ENCODE peak calls at places on chromosomes 11 and 22, in eight cellular contexts. One of them, this sample, is unnamed.

GRCh38 chr11:67275606-67276409 is 9.5 kb downstream of the GRK2 start:
- DNase-seq in GM06990: no peak
- DNase-seq in neural progenitor cell: no peak
- DNase-seq in CD14-positive monocyte: peak; percentile 45
- DNase-seq in fibroblast of villous mesenchyme: no peak
- DNase-seq in nephron progenitor cell: peak; percentile 3
- DNase-seq in prostate gland: no peak
- DNase-seq in RWPE1: no peak
- DNase-seq in this sample: no peak

GRCh38 chr11:85974126-85974525 is 94.8 kb downstream of the PICALM start:
- DNase-seq in neural progenitor cell: no peak
- DNase-seq in RWPE1: no peak
- DNase-seq in fibroblast of villous mesenchyme: peak; percentile 57
- DNase-seq in GM06990: no peak
- DNase-seq in prostate gland: no peak
- DNase-seq in nephron progenitor cell: no peak
- DNase-seq in CD14-positive monocyte: no peak
- DNase-seq in this sample: no peak

GRCh38 chr22:31753005-31753633 is 700 bp upstream of the DEPDC5 start:
- DNase-seq in nephron progenitor cell: peak; percentile 80
- DNase-seq in neural progenitor cell: peak; percentile 93
- DNase-seq in fibroblast of villous mesenchyme: peak; percentile 22
- DNase-seq in GM06990: peak; percentile 47
- DNase-seq in prostate gland: peak; percentile 6
- DNase-seq in RWPE1: peak; percentile 5
- DNase-seq in CD14-positive monocyte: no peak
- DNase-seq in this sample: peak; percentile 35

GRCh38 chr11:115420524-115420923 is 83.7 kb downstream of the CADM1 start:
- DNase-seq in nephron progenitor cell: no peak
- DNase-seq in prostate gland: peak; percentile 15
- DNase-seq in fibroblast of villous mesenchyme: no peak
- DNase-seq in CD14-positive monocyte: no peak
- DNase-seq in neural progenitor cell: no peak
- DNase-seq in RWPE1: no peak
- DNase-seq in GM06990: no peak
- DNase-seq in this sample: no peak

GRCh38 chr11:117366875-117367274 is 39.2 kb downstream of the CEP164 start:
- DNase-seq in RWPE1: no peak
- DNase-seq in neural progenitor cell: no peak
- DNase-seq in fibroblast of villous mesenchyme: no peak
- DNase-seq in GM06990: no peak
- DNase-seq in prostate gland: no peak
- DNase-seq in CD14-positive monocyte: no peak
- DNase-seq in nephron progenitor cell: no peak
- DNase-seq in this sample: no peak

GRCh38 chr22:46569055-46569847 is 31.8 kb upstream of the CELSR1 start:
- DNase-seq in RWPE1: no peak
- DNase-seq in prostate gland: no peak
- DNase-seq in neural progenitor cell: peak; percentile 1
- DNase-seq in CD14-positive monocyte: no peak
- DNase-seq in fibroblast of villous mesenchyme: no peak
- DNase-seq in GM06990: no peak
- DNase-seq in nephron progenitor cell: no peak
- DNase-seq in this sample: no peak

GRCh38 chr22:48785792-48786678 is 1041.6 kb downstream of the BRD1 start:
- DNase-seq in CD14-positive monocyte: no peak
- DNase-seq in GM06990: no peak
- DNase-seq in prostate gland: no peak
- DNase-seq in neural progenitor cell: no peak
- DNase-seq in nephron progenitor cell: no peak
- DNase-seq in RWPE1: no peak
- DNase-seq in fibroblast of villous mesenchyme: no peak
- DNase-seq in this sample: no peak

GRCh38 chr22:49363526-49364230 is 464.0 kb downstream of the BRD1 start:
- DNase-seq in CD14-positive monocyte: no peak
- DNase-seq in fibroblast of villous mesenchyme: no peak
- DNase-seq in GM06990: no peak
- DNase-seq in prostate gland: no peak
- DNase-seq in RWPE1: no peak
- DNase-seq in neural progenitor cell: no peak
- DNase-seq in nephron progenitor cell: no peak
- DNase-seq in this sample: no peak

GRCh38 chr22:37314315-37315046 is 32.2 kb downstream of the CYTH4 start:
- DNase-seq in prostate gland: no peak
- DNase-seq in CD14-positive monocyte: peak; percentile 48
- DNase-seq in GM06990: peak; percentile 51
- DNase-seq in neural progenitor cell: no peak
- DNase-seq in RWPE1: no peak
- DNase-seq in nephron progenitor cell: no peak
- DNase-seq in fibroblast of villous mesenchyme: no peak
- DNase-seq in this sample: no peak

GRCh38 chr11:838441-839279 is 3.7 kb downstream of the POLR2L start:
- DNase-seq in RWPE1: no peak
- DNase-seq in GM06990: no peak
- DNase-seq in CD14-positive monocyte: no peak
- DNase-seq in prostate gland: no peak
- DNase-seq in neural progenitor cell: peak; percentile 47
- DNase-seq in nephron progenitor cell: no peak
- DNase-seq in fibroblast of villous mesenchyme: no peak
- DNase-seq in this sample: no peak

GRCh38 chr11:66996609-66997273 is 21.6 kb downstream of the C11orf86 start:
- DNase-seq in neural progenitor cell: no peak
- DNase-seq in fibroblast of villous mesenchyme: peak; percentile 84
- DNase-seq in prostate gland: no peak
- DNase-seq in GM06990: no peak
- DNase-seq in nephron progenitor cell: no peak
- DNase-seq in CD14-positive monocyte: no peak
- DNase-seq in RWPE1: no peak
- DNase-seq in this sample: no peak

GRCh38 chr11:115266066-115266465 is 238.1 kb downstream of the CADM1 start:
- DNase-seq in CD14-positive monocyte: no peak
- DNase-seq in prostate gland: no peak
- DNase-seq in nephron progenitor cell: no peak
- DNase-seq in GM06990: no peak
- DNase-seq in neural progenitor cell: no peak
- DNase-seq in RWPE1: no peak
- DNase-seq in fibroblast of villous mesenchyme: no peak
- DNase-seq in this sample: no peak

GRCh38 chr11:63817758-63818498 is 4.7 kb downstream of the SPINDOC start:
- DNase-seq in fibroblast of villous mesenchyme: no peak
- DNase-seq in nephron progenitor cell: no peak
- DNase-seq in neural progenitor cell: no peak
- DNase-seq in GM06990: no peak
- DNase-seq in CD14-positive monocyte: no peak
- DNase-seq in RWPE1: no peak
- DNase-seq in prostate gland: no peak
- DNase-seq in this sample: no peak

GRCh38 chr22:50471197-50471847 is 3.5 kb downstream of the SBF1 start:
- DNase-seq in CD14-positive monocyte: no peak
- DNase-seq in prostate gland: no peak
- DNase-seq in GM06990: no peak
- DNase-seq in neural progenitor cell: no peak
- DNase-seq in fibroblast of villous mesenchyme: no peak
- DNase-seq in RWPE1: no peak
- DNase-seq in nephron progenitor cell: no peak
- DNase-seq in this sample: no peak

GRCh38 chr22:29306175-29306829 is at the start of gene GAS2L1:
- DNase-seq in prostate gland: peak; percentile 83
- DNase-seq in RWPE1: peak; percentile 69
- DNase-seq in CD14-positive monocyte: no peak
- DNase-seq in fibroblast of villous mesenchyme: peak; percentile 78
- DNase-seq in nephron progenitor cell: peak; percentile 84
- DNase-seq in neural progenitor cell: peak; percentile 81
- DNase-seq in GM06990: no peak
- DNase-seq in this sample: peak; percentile 78

GRCh38 chr11:62461740-62462522 is 43.1 kb downstream of the SCGB1A1 start:
- DNase-seq in prostate gland: no peak
- DNase-seq in CD14-positive monocyte: no peak
- DNase-seq in RWPE1: no peak
- DNase-seq in GM06990: no peak
- DNase-seq in neural progenitor cell: no peak
- DNase-seq in fibroblast of villous mesenchyme: peak; percentile 82
- DNase-seq in nephron progenitor cell: no peak
- DNase-seq in this sample: no peak

GRCh38 chr11:94181943-94182342 is 53.3 kb downstream of the PANX1 start:
- DNase-seq in fibroblast of villous mesenchyme: peak; percentile 87
- DNase-seq in CD14-positive monocyte: no peak
- DNase-seq in prostate gland: no peak
- DNase-seq in neural progenitor cell: no peak
- DNase-seq in nephron progenitor cell: no peak
- DNase-seq in RWPE1: no peak
- DNase-seq in GM06990: no peak
- DNase-seq in this sample: no peak

GRCh38 chr11:13691296-13691899 is 22.9 kb downstream of the FAR1 start:
- DNase-seq in GM06990: no peak
- DNase-seq in CD14-positive monocyte: no peak
- DNase-seq in RWPE1: no peak
- DNase-seq in neural progenitor cell: no peak
- DNase-seq in nephron progenitor cell: no peak
- DNase-seq in fibroblast of villous mesenchyme: peak; percentile 42
- DNase-seq in prostate gland: no peak
- DNase-seq in this sample: no peak

GRCh38 chr11:76759092-76759491 is 24.1 kb upstream of the TSKU start:
- DNase-seq in RWPE1: no peak
- DNase-seq in fibroblast of villous mesenchyme: no peak
- DNase-seq in CD14-positive monocyte: no peak
- DNase-seq in nephron progenitor cell: no peak
- DNase-seq in prostate gland: no peak
- DNase-seq in neural progenitor cell: peak; percentile 86
- DNase-seq in GM06990: no peak
- DNase-seq in this sample: no peak

DNA sequence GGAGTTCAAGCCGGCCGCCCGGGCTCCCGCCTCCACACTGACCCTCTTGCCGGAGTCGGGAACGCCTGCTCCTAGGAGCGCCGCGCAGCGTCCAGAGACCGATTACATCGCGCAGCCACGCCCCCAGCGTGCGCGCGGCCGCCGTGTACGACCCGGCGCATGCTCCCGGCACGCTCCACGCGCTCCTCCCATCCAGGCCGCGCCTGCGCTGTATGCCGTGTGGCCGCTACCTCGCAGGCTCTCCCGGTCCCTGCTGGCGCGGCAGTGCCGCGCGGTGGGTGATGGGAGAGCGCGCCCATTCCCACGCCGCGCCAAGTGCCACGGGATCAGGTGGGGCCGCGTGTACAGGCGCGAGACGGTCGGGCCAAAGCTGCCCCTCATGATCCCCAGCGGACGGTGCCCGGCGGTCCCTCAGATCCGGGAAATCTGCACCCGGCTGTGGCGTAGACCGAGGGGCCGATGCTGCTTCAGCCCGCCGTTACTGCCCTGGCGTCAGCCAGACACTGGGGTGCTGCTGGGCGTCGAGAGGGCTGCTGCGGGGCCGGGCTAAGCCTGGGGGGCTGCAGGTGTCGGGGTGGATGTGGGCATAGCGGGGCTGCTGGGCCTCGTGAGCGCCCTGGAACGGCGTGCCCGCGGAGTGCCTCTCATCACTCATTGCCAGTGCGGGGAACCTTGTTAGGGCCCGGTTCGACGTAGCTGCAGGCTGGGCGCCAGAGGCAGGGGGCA is at the start of the genes GNB1L and RTL10:
- DNase-seq in CD14-positive monocyte: peak; percentile 95
- DNase-seq in neural progenitor cell: peak; percentile 100
- DNase-seq in GM06990: peak; percentile 99
- DNase-seq in nephron progenitor cell: peak; percentile 98
- DNase-seq in prostate gland: peak; percentile 96
- DNase-seq in fibroblast of villous mesenchyme: peak; percentile 96
- DNase-seq in RWPE1: peak; percentile 86
- DNase-seq in this sample: peak; percentile 98
- TF ChIP-seq CTCF in CD14-positive monocyte: no peak
- TF ChIP-seq CTCF in neural progenitor cell: no peak
- TF ChIP-seq CTCF in GM06990: no peak
- TF ChIP-seq CTCF in nephron progenitor cell: no peak
- TF ChIP-seq CTCF in prostate gland: peak; percentile 51
- TF ChIP-seq CTCF in fibroblast of villous mesenchyme: no peak
- TF ChIP-seq CTCF in RWPE1: no peak
- TF ChIP-seq CTCF in this sample: no peak

GRCh38 chr11:2088746-2089535 is 50.2 kb downstream of the IGF2 start:
- DNase-seq in CD14-positive monocyte: no peak
- DNase-seq in RWPE1: no peak
- DNase-seq in fibroblast of villous mesenchyme: no peak
- DNase-seq in GM06990: no peak
- DNase-seq in prostate gland: no peak
- DNase-seq in nephron progenitor cell: no peak
- DNase-seq in neural progenitor cell: no peak
- DNase-seq in this sample: no peak
- TF ChIP-seq CTCF in CD14-positive monocyte: no peak
- TF ChIP-seq CTCF in RWPE1: no peak
- TF ChIP-seq CTCF in fibroblast of villous mesenchyme: no peak
- TF ChIP-seq CTCF in GM06990: no peak
- TF ChIP-seq CTCF in prostate gland: no peak
- TF ChIP-seq CTCF in nephron progenitor cell: peak; percentile 13
- TF ChIP-seq CTCF in neural progenitor cell: peak; percentile 37
- TF ChIP-seq CTCF in this sample: no peak

DNA sequence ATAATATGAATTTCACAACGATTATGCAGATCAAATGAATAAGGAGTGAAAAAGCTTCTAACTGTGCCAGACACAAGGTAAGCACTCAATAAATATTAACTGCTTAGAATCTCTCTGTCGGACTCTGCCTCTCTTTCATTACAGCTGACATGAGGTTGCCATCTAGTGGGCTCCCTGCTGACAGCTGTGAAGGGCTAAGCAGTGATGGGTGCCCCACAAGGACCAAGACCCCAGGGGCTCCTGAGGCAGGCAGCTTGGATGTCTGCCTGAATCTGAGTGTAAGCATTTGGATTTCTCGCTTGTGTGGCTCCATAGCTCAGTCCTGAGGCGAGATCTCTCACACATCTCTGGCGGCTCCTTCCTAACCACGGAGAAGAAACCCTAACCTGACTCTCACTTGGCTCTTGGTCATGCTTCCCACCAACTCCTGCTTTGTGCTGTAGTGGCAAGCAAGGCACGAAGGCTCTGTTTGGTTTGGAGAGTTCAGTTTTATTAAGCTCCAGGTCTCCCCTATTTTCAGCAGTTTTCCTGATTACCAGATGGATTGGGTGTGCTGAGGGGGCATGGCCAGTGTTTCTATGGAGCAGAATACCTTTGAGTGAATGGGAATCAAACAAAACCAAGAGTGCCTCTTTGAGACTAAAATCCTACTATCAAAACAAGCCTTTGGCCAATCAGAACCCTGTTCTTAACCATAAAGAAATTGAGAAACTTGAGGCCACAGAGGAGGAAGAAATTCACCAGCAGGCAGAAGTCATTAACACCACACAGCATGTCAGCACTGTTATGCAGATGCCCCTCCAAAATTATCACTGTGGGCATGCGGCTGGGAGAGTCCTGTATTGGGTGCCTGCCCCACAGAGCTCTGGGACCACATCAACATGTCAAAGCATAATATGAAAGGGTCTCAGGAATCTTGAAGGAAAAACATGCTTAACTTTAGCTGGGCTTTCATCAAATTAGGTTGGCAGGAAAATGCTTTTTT is 152.8 kb upstream of the NTM start:
- DNase-seq in prostate gland: no peak
- DNase-seq in GM06990: no peak
- DNase-seq in RWPE1: no peak
- DNase-seq in CD14-positive monocyte: no peak
- DNase-seq in neural progenitor cell: no peak
- DNase-seq in nephron progenitor cell: no peak
- DNase-seq in fibroblast of villous mesenchyme: no peak
- DNase-seq in this sample: peak; percentile 48
- TF ChIP-seq CTCF in prostate gland: no peak
- TF ChIP-seq CTCF in GM06990: peak; percentile 52
- TF ChIP-seq CTCF in RWPE1: no peak
- TF ChIP-seq CTCF in CD14-positive monocyte: no peak
- TF ChIP-seq CTCF in neural progenitor cell: peak; percentile 23
- TF ChIP-seq CTCF in nephron progenitor cell: peak; percentile 19
- TF ChIP-seq CTCF in fibroblast of villous mesenchyme: peak; percentile 23
- TF ChIP-seq CTCF in this sample: peak; percentile 71

GRCh38 chr11:3021125-3021524 is 29.0 kb upstream of the NAP1L4 start:
- DNase-seq in fibroblast of villous mesenchyme: no peak
- DNase-seq in RWPE1: peak; percentile 52
- DNase-seq in nephron progenitor cell: peak; percentile 32
- DNase-seq in GM06990: no peak
- DNase-seq in neural progenitor cell: peak; percentile 81
- DNase-seq in CD14-positive monocyte: no peak
- DNase-seq in prostate gland: peak; percentile 47
- DNase-seq in this sample: peak; percentile 60
- TF ChIP-seq CTCF in fibroblast of villous mesenchyme: peak; percentile 54
- TF ChIP-seq CTCF in RWPE1: peak; percentile 46
- TF ChIP-seq CTCF in nephron progenitor cell: peak; percentile 63
- TF ChIP-seq CTCF in GM06990: peak; percentile 68
- TF ChIP-seq CTCF in neural progenitor cell: peak; percentile 75
- TF ChIP-seq CTCF in CD14-positive monocyte: peak; percentile 36
- TF ChIP-seq CTCF in prostate gland: peak; percentile 74
- TF ChIP-seq CTCF in this sample: peak; percentile 33